ENCODE peak calls at places on chromosomes 4 and X, in six cellular contexts. G is WTC11, S is K562, P is GM23338, U is H1, N is GM12878. J is an unnamed sample.

GRCh38 chr4:57234252-57234775 is 124.1 kb upstream of the IGFBP7 start:
- DNase-seq in U (no peak), P (no peak), G (no peak), N (no peak), S (no peak), J (no peak)

GRCh38 chr4:98334461-98334860 is 73.3 kb downstream of the RAP1GDS1 start:
- DNase-seq in G (no peak), P (peak; percentile 29), U (no peak), S (no peak), N (no peak), J (no peak)

GRCh38 chrX:87702795-87703194 is 185.2 kb downstream of the KLHL4 start:
- DNase-seq in N (no peak), S (no peak), G (no peak), P (no peak), U (no peak), J (no peak)

GRCh38 chrX:2819345-2820130 is 9.2 kb upstream of the GYG2 start:
- DNase-seq in U (no peak), N (no peak), P (no peak), G (no peak), S (peak; percentile 35), J (peak; percentile 9)

GRCh38 chr4:8117278-8117682 is 41.3 kb downstream of the ABLIM2 start:
- DNase-seq in G (peak; percentile 85), P (peak; percentile 77), N (peak; percentile 4), U (peak; percentile 38), S (peak; percentile 94), J (peak; percentile 12)

GRCh38 chrX:75603833-75604232 is 81.0 kb upstream of the ZDHHC15 start:
- DNase-seq in N (no peak), G (no peak), P (peak; percentile 56), S (peak; percentile 30), U (no peak), J (peak; percentile 7)

GRCh38 chr4:81828991-81829390 is 357.3 kb upstream of the RASGEF1B start:
- DNase-seq in U (no peak), G (no peak), S (no peak), P (no peak), N (no peak), J (no peak)

GRCh38 chr4:73259552-73260140 is 1.0 kb upstream of the ANKRD17 start:
- DNase-seq in P (peak; percentile 21), N (no peak), S (no peak), U (no peak), G (no peak), J (peak; percentile 9)

GRCh38 chr4:56506110-56506705 is 617 bp downstream of the ARL9 start:
- DNase-seq in S (no peak), P (peak; percentile 53), U (no peak), N (no peak), G (peak; percentile 38), J (no peak)

GRCh38 chr4:94852601-94853000 is 94.8 kb downstream of the BMPR1B start:
- DNase-seq in S (no peak), N (no peak), P (no peak), U (no peak), G (no peak), J (no peak)

GRCh38 chrX:132615396-132616131 is 126.7 kb upstream of the MBNL3 start:
- DNase-seq in P (peak; percentile 70), U (peak; percentile 9), N (no peak), S (peak; percentile 23), G (peak; percentile 43), J (peak; percentile 44)

GRCh38 chr4:152513078-152513477 is 22.8 kb downstream of the FBXW7 start:
- DNase-seq in N (no peak), S (no peak), G (no peak), P (peak; percentile 18), U (no peak), J (no peak)

GRCh38 chr4:177041356-177041755 is 248.6 kb upstream of the VEGFC start:
- DNase-seq in N (no peak), G (no peak), U (no peak), S (no peak), P (no peak), J (no peak)

GRCh38 chrX:125203379-125203736 is 116.3 kb upstream of the TEX13C start:
- DNase-seq in U (no peak), G (no peak), S (no peak), P (peak; percentile 23), N (no peak), J (no peak)

GRCh38 chr4:148795156-148795864 is 353.1 kb upstream of the NR3C2 start:
- DNase-seq in N (no peak), U (peak; percentile 27), P (peak; percentile 56), G (peak; percentile 17), S (no peak), J (no peak)

GRCh38 chr4:6724461-6725111 is 8.6 kb downstream of the BLOC1S4 start:
- DNase-seq in U (no peak), P (no peak), S (no peak), N (no peak), G (no peak), J (no peak)

GRCh38 chr4:76306882-76307669 is 543 bp downstream of the STBD1 start:
- DNase-seq in G (peak; percentile 76), U (peak; percentile 44), N (no peak), P (peak; percentile 87), S (no peak), J (peak; percentile 19)

GRCh38 chr4:167985565-167985964 is 106.8 kb upstream of the ANXA10 start:
- DNase-seq in S (no peak), G (no peak), N (no peak), P (no peak), U (no peak), J (no peak)

GRCh38 chr4:19684079-19684478 is 567.6 kb upstream of the SLIT2 start:
- DNase-seq in G (no peak), P (no peak), S (no peak), U (no peak), N (no peak), J (no peak)

GRCh38 chr4:2244947-2245786 is 3.2 kb upstream of the HAUS3 start:
- DNase-seq in P (peak; percentile 45), S (no peak), G (peak; percentile 11), U (no peak), N (no peak), J (peak; percentile 21)

DNA sequence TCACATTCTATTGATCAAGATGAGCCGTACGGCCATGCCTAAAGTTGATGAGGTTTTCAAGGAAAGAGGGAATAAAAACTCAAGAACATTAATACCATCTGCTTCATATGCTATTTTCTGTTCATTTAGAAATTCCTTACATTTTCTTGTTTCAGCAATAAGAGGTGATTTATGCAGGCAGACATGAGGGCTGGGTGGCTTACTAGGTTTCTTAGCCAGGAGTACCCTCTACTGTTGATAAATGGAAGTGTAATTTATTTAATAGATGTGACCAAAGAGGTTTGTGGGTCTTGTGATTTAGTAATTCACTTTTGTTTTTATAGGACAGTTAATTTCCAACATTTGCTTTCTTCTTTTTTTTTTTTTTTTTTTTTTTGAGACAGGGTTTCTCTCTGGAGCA is 6.4 kb upstream of the SMIM9 start:
- DNase-seq in P (peak; percentile 40), U (no peak), G (no peak), S (peak; percentile 58), N (no peak), J (peak; percentile 16)
- TF ChIP-seq CREB1 in P (no peak), U (no peak), G (no peak), S (no peak), N (no peak), J (no peak)

GRCh38 chr4:84887824-84888223 is 78.7 kb downstream of the WDFY3 start:
- DNase-seq in P (no peak), N (no peak), U (no peak), S (no peak), G (no peak), J (no peak)
- TF ChIP-seq CREB1 in P (no peak), N (no peak), U (no peak), S (no peak), G (no peak), J (no peak)

GRCh38 chr4:150280081-150280950 is 202.1 kb downstream of the DCLK2 start:
- DNase-seq in N (no peak), G (no peak), U (no peak), P (no peak), S (no peak), J (no peak)
- TF ChIP-seq CREB1 in N (no peak), G (no peak), U (no peak), P (no peak), S (no peak), J (no peak)

GRCh38 chr4:28686618-28687017 is 1826.0 kb downstream of the STIM2 start:
- DNase-seq in N (no peak), P (peak; percentile 77), U (peak; percentile 27), S (peak; percentile 10), G (peak; percentile 71), J (peak; percentile 8)
- TF ChIP-seq CREB1 in N (no peak), P (no peak), U (no peak), S (no peak), G (no peak), J (no peak)